ENCODE peak calls at places on chromosomes 7 and 10, in five cellular contexts. L, O, Y, M and S are unnamed samples.

GRCh38 chr7:50266893-50267386 is 37.6 kb upstream of the IKZF1 start:
- DNase-seq in L (no peak), O (no peak), Y (peak), M (no peak), S (no peak)

GRCh38 chr10:118911361-118911760 is 118.2 kb upstream of the NANOS1 start:
- DNase-seq in L (no peak), O (peak), Y (no peak), M (peak), S (no peak)

GRCh38 chr7:80392229-80393169 is 119.4 kb downstream of the GNAT3 start:
- DNase-seq in L (no peak), O (peak), Y (no peak), M (peak), S (no peak)

GRCh38 chr10:3424102-3424803 is 251.7 kb upstream of the PITRM1 start:
- DNase-seq in L (no peak), O (no peak), Y (no peak), M (no peak), S (peak)

GRCh38 chr7:133869556-133869955 is 257.6 kb upstream of the LRGUK start:
- DNase-seq in L (no peak), O (no peak), Y (no peak), M (no peak), S (no peak)

GRCh38 chr10:94115725-94116124 is 122.0 kb downstream of the PLCE1 start:
- DNase-seq in L (no peak), O (no peak), Y (no peak), M (peak), S (no peak)

GRCh38 chr10:125296598-125296997 is 136.2 kb upstream of the CTBP2 start:
- DNase-seq in L (no peak), O (no peak), Y (no peak), M (peak), S (no peak)

GRCh38 chr10:99984201-99984600 is 25.5 kb downstream of the DNMBP start:
- DNase-seq in L (no peak), O (peak), Y (no peak), M (peak), S (no peak)

GRCh38 chr7:75756340-75757297 is 15.4 kb downstream of the CCL26 start:
- DNase-seq in L (peak), O (peak), Y (peak), M (no peak), S (peak)

GRCh38 chr10:111360260-111360925 is 283.6 kb downstream of the ADRA2A start:
- DNase-seq in L (peak), O (no peak), Y (no peak), M (peak), S (peak)

GRCh38 chr10:75067272-75067671 is 44.2 kb upstream of the SAMD8 start:
- DNase-seq in L (no peak), O (no peak), Y (no peak), M (no peak), S (no peak)

GRCh38 chr7:73725703-73726466 is 6.4 kb upstream of the STX1A start:
- DNase-seq in L (peak), O (peak), Y (peak), M (peak), S (peak)

GRCh38 chr7:50404392-50404791 is 45.8 kb downstream of the FIGNL1 start:
- DNase-seq in L (no peak), O (no peak), Y (peak), M (no peak), S (peak)

GRCh38 chr7:22667562-22668239 is 59.3 kb upstream of the IL6 start:
- DNase-seq in L (no peak), O (peak), Y (no peak), M (peak), S (peak)

GRCh38 chr7:122305475-122306319 is 1.1 kb upstream of the FEZF1 start:
- DNase-seq in L (peak), O (no peak), Y (no peak), M (no peak), S (peak)

DNA sequence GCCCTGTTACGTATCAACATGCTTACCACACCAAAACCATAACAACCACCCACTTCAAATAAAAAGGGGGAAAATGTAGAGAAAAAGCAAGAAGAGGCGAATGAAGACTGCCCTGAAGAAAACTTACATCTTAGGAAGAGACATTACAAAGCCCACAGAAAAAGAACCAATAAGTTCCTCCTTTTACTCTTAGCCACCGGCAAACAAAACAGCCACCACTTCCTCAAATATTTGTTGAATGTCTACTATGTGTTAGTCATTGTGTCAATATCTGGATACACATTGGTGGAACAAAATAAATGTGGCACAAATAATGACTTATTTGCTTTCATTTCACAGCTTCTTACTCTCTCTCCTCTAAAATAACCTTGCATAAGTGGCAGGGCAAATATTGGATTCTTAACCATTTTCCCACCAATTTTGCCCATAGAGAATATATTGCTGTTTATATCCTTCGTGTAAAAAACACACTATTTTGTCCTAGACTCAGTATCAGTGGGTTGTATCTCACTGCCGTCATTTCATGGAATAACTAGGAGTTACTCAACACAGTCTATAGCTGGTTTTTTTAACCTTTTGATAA is 106.8 kb downstream of the ANK3 start:
- DNase-seq in L (no peak), O (peak), Y (no peak), M (peak), S (no peak)
- H3K27ac ChIP-seq in L (no peak), O (no peak), Y (peak), M (no peak), S (no peak)

GRCh38 chr7:96329189-96329588 is 7.3 kb upstream of the SLC25A13 start:
- DNase-seq in L (no peak), O (no peak), Y (no peak), M (no peak), S (no peak)
- H3K9ac ChIP-seq in L (no peak), O (no peak), Y (no peak), M (no peak), S (no peak)

DNA sequence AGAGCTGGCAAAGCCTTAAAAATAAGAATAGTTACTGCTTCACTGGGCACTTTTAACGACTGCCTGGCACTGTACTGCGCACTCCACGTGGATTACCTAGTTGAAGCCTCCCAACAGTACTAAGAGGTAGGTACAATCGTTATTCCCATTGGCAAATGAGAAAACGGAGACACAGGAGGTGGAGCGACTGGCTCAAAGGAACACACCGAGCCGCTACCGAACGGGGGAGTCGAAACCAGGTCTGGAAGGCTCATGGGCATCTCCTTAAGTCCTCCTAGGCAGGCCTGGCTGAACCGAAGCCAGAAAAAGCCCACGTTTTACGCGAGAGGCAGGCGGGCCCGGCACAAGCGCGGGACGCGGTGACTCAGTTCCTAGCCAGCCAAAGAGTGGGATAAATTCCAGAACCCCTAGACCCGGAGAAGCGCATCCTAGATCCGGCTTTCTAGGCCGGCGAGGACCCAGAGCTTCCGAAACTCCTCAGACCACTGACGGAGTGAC is 499 bp downstream of the PDAP1 start:
- DNase-seq in L (peak), O (peak), Y (no peak), M (peak), S (peak)
- H3K27ac ChIP-seq in L (peak), O (peak), Y (peak), M (peak), S (peak)

GRCh38 chr10:35400600-35401268 is 64.4 kb downstream of the CCNY start:
- DNase-seq in L (no peak), O (no peak), Y (no peak), M (no peak), S (no peak)
- H3K9ac ChIP-seq in L (no peak), O (no peak), Y (no peak), M (no peak), S (no peak)

DNA sequence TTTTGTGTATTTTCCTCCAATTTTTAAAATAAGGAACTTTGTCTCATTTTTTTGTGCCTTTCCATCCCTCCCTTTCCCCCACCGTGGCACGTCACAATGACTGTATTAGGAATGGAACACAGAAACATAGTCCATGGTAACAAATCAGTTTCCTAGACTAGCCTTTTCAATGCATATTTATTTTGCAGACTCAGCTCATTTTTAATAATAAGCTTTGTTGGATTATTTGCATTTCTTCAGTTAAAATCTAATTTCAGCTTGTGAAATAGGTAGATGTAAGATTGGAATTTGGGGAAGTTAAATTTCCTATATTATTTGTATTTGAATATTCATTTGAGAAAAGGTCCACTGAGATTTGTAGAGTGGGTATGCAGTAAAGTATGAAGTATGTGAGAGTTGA is 81.0 kb downstream of the ADD3 start:
- DNase-seq in L (no peak), O (no peak), Y (no peak), M (no peak), S (no peak)
- H3K27ac ChIP-seq in L (no peak), O (no peak), Y (no peak), M (no peak), S (no peak)

GRCh38 chr7:193538-194256 is 1.3 kb downstream of the FAM20C start:
- DNase-seq in L (peak), O (peak), Y (no peak), M (peak), S (peak)

GRCh38 chr7:194257-194995 is 2.1 kb downstream of the FAM20C start:
- DNase-seq in L (no peak), O (peak), Y (no peak), M (no peak), S (peak)

GRCh38 chr7:195830-196128 is 3.4 kb downstream of the FAM20C start:
- DNase-seq in L (no peak), O (no peak), Y (no peak), M (no peak), S (no peak)

GRCh38 chr7:196283-196682 is 3.9 kb downstream of the FAM20C start:
- DNase-seq in L (no peak), O (no peak), Y (no peak), M (no peak), S (no peak)

GRCh38 chr7:194996-195829 is 2.8 kb downstream of the FAM20C start:
- DNase-seq in L (no peak), O (peak), Y (no peak), M (no peak), S (no peak)
- H3K9ac ChIP-seq in L (no peak), O (peak), Y (no peak), M (no peak), S (no peak)